ENCODE peak calls at places on chromosomes 5 and 9, in four cellular contexts. R is stimulated activated CD4-positive, alpha-beta T cell treated with anti-CD3 and anti-CD28 coated beads, TNF-alpha, amount 100 ng/mL, for 4 hours; S is stimulated activated CD8-positive, alpha-beta memory T cell treated with anti-CD3 and anti-CD28 coated beads, Interleukin-12 subunit alpha, Interleukin-12 subunit beta, amount 100 ng/mL, for 1 hour; C is HT-29. J is an unnamed sample.

GRCh38 chr9:82418334-82418733 is 429.8 kb downstream of the SPATA31D1 start:
- DNase-seq in S (no peak), C (no peak), R (no peak), J (no peak)

GRCh38 chr5:17148481-17148880 is 69.0 kb upstream of the BASP1 start:
- DNase-seq in C (no peak), R (no peak), S (no peak), J (no peak)

GRCh38 chr9:38737246-38737645 is 17.3 kb upstream of the FAM240B start:
- DNase-seq in C (no peak), R (no peak), S (no peak), J (no peak)

GRCh38 chr9:73845954-73846690 is 651.0 kb upstream of the RORB start:
- DNase-seq in C (no peak), S (no peak), R (no peak), J (no peak)

GRCh38 chr9:35856206-35856605 is 14.0 kb downstream of the OR13J1 start:
- DNase-seq in R (no peak), C (no peak), S (no peak), J (no peak)

GRCh38 chr9:111300140-111300735 is 29.8 kb downstream of the OR2K2 start:
- DNase-seq in C (no peak), S (no peak), R (no peak), J (no peak)

GRCh38 chr5:53343187-53343586 is 137.2 kb upstream of the FST start:
- DNase-seq in C (no peak), S (no peak), R (no peak), J (no peak)

GRCh38 chr5:376951-377325 is 55.4 kb downstream of the AHRR start:
- DNase-seq in R (no peak), S (no peak), C (no peak), J (no peak)

GRCh38 chr9:116452227-116452626 is 234.9 kb upstream of the TRIM32 start:
- DNase-seq in R (no peak), C (no peak), S (no peak), J (no peak)

GRCh38 chr5:33936004-33936380 is 194 bp upstream of the RXFP3 start:
- DNase-seq in S (peak), R (no peak), C (no peak), J (peak)

GRCh38 chr5:96852769-96853168 is 23.5 kb upstream of the ERAP2 start:
- DNase-seq in C (no peak), S (no peak), R (no peak), J (no peak)

GRCh38 chr5:150294551-150295071 is 5.0 kb upstream of the CAMK2A start:
- DNase-seq in C (no peak), R (no peak), S (no peak), J (no peak)

GRCh38 chr5:16456103-16456832 is 9.3 kb downstream of the ZNF622 start:
- DNase-seq in R (no peak), C (peak), S (no peak), J (peak)

GRCh38 chr5:176542135-176542595 is 5.0 kb upstream of the RNF44 start:
- DNase-seq in R (peak), S (no peak), C (no peak), J (no peak)

GRCh38 chr5:169742773-169743296 is 105.8 kb downstream of the DOCK2 start:
- DNase-seq in S (no peak), R (no peak), C (no peak), J (no peak)

GRCh38 chr9:115135786-115136185 is 17.8 kb upstream of the TNC start:
- DNase-seq in R (no peak), C (no peak), S (no peak), J (no peak)

GRCh38 chr9:133773889-133774655 is 35.9 kb upstream of the SARDH start:
- DNase-seq in C (no peak), R (no peak), S (no peak), J (no peak)

GRCh38 chr9:81479573-81479972 is 209.8 kb downstream of the TLE1 start:
- DNase-seq in C (no peak), S (no peak), R (no peak), J (no peak)

GRCh38 chr9:113929634-113930092 is 53.6 kb downstream of the ZNF618 start:
- DNase-seq in R (no peak), S (no peak), C (no peak), J (no peak)

GRCh38 chr5:113778147-113778546 is 264.7 kb downstream of the YTHDC2 start:
- DNase-seq in R (no peak), C (no peak), S (no peak), J (no peak)

GRCh38 chr5:83467315-83468044 is 4.1 kb upstream of the VCAN start:
- DNase-seq in S (no peak), R (no peak), C (no peak), J (no peak)

GRCh38 chr9:116421006-116421538 is 266.0 kb upstream of the TRIM32 start:
- DNase-seq in R (no peak), C (no peak), S (no peak), J (no peak)

GRCh38 chr5:180071418-180072255 is at the start of gene RNF130:
- DNase-seq in S (peak), R (peak), C (peak), J (peak)

GRCh38 chr5:74275204-74275992 is 365.1 kb downstream of the ENC1 start:
- DNase-seq in C (no peak), R (no peak), S (no peak), J (no peak)

GRCh38 chr5:107474361-107474723 is 196.4 kb downstream of the EFNA5 start:
- DNase-seq in R (no peak), C (no peak), S (no peak), J (no peak)

GRCh38 chr9:131402073-131402472 is 8.2 kb downstream of the PRRC2B start:
- DNase-seq in S (no peak), C (no peak), R (no peak), J (no peak)

GRCh38 chr9:111000202-111000601 is 38.1 kb downstream of the LPAR1 start:
- DNase-seq in C (no peak), S (no peak), R (no peak), J (peak)

GRCh38 chr5:151770383-151771258 is 1.1 kb upstream of the G3BP1 start:
- DNase-seq in R (peak), S (no peak), C (peak), J (peak)

GRCh38 chr5:10485142-10485795 is 43.6 kb downstream of the ROPN1L start:
- DNase-seq in C (no peak), S (no peak), R (no peak), J (no peak)

GRCh38 chr9:131382850-131383729 is 10.8 kb upstream of the PRRC2B start:
- DNase-seq in R (no peak), C (peak), S (no peak), J (no peak)

GRCh38 chr5:135489466-135490244 is 37.5 kb upstream of the TIFAB start:
- DNase-seq in R (no peak), S (no peak), C (no peak), J (no peak)

GRCh38 chr5:102910240-102911226 is 155.4 kb downstream of the PAM start:
- DNase-seq in R (no peak), C (peak), S (no peak), J (no peak)

GRCh38 chr5:137113939-137114338 is 385.2 kb downstream of the SPOCK1 start:
- DNase-seq in S (no peak), C (no peak), R (no peak), J (no peak)

GRCh38 chr5:16933337-16933736 is 2.8 kb downstream of the MYO10 start:
- DNase-seq in C (no peak), R (no peak), S (no peak), J (no peak)

GRCh38 chr9:127970401-127971313 is 10.1 kb downstream of the EEIG1 start:
- DNase-seq in C (peak), S (no peak), R (peak), J (no peak)

GRCh38 chr9:34988218-34989055 is 1.1 kb upstream of the DNAJB5 start:
- DNase-seq in C (no peak), S (no peak), R (peak), J (peak)

GRCh38 chr9:100595391-100596199 is 17.7 kb downstream of the CAVIN4 start:
- DNase-seq in R (no peak), S (no peak), C (peak), J (peak)

J was measured in hippocampal formation.